ENCODE peak calls at places on chromosome 1, in four cellular contexts. H is IMR-90; K is ELF-1; Q is stimulated activated CD8-positive, alpha-beta memory T cell treated with anti-CD3 and anti-CD28 coated beads, Interleukin-12 subunit alpha, Interleukin-12 subunit beta, amount 100 ng/mL, for 1 hour. N is an unnamed sample.

GRCh38 chr1:50268049-50268448 is 155.2 kb downstream of the DMRTA2 start:
- DNase-seq in K (peak), H (no peak), Q (no peak), N (no peak)

GRCh38 chr1:230895452-230895851 is 27.1 kb upstream of the C1orf198 start:
- DNase-seq in H (no peak), Q (no peak), K (no peak), N (no peak)

GRCh38 chr1:68358439-68358838 is 91.3 kb downstream of the RPE65 start:
- DNase-seq in K (no peak), Q (no peak), H (peak), N (no peak)

GRCh38 chr1:175870217-175870616 is 126.8 kb upstream of the TNR start:
- DNase-seq in K (no peak), H (no peak), Q (no peak), N (no peak)

GRCh38 chr1:31717341-31717740 is 13.5 kb upstream of the COL16A1 start:
- DNase-seq in K (no peak), Q (no peak), H (peak), N (no peak)

GRCh38 chr1:87151500-87152421 is 176.9 kb upstream of the LMO4 start:
- DNase-seq in Q (no peak), H (peak), K (peak), N (peak)

GRCh38 chr1:154325583-154326545 is 539 bp downstream of the ATP8B2 start:
- DNase-seq in K (peak), H (peak), Q (no peak), N (peak)

GRCh38 chr1:197915217-197915616 is 2.0 kb upstream of the LHX9 start:
- DNase-seq in Q (no peak), H (no peak), K (peak), N (no peak)

GRCh38 chr1:229148041-229148671 is 122.8 kb upstream of the RAB4A start:
- DNase-seq in Q (no peak), K (peak), H (no peak), N (no peak)

GRCh38 chr1:226185153-226186036 is 1.1 kb downstream of the ACBD3 start:
- DNase-seq in Q (no peak), K (no peak), H (peak), N (no peak)

GRCh38 chr1:24966724-24967346 is 36.8 kb upstream of the RUNX3 start:
- DNase-seq in K (no peak), Q (peak), H (peak), N (peak)

GRCh38 chr1:29653034-29653810 is 416.9 kb downstream of the PTPRU start:
- DNase-seq in H (no peak), Q (no peak), K (no peak), N (no peak)

GRCh38 chr1:156706647-156707008 is 1.2 kb upstream of the CRABP2 start:
- DNase-seq in K (peak), H (no peak), Q (no peak), N (no peak)

GRCh38 chr1:63817152-63817667 is 43.4 kb downstream of the ROR1 start:
- DNase-seq in H (peak), K (no peak), Q (no peak), N (no peak)

GRCh38 chr1:26132128-26132824 is 20.7 kb downstream of the PDIK1L start:
- DNase-seq in K (no peak), Q (no peak), H (no peak), N (no peak)

GRCh38 chr1:1041092-1041503 is 21.2 kb downstream of the AGRN start:
- DNase-seq in K (peak), H (no peak), Q (no peak), N (no peak)

GRCh38 chr1:181949500-181949899 is 112.0 kb downstream of the ZNF648 start:
- DNase-seq in Q (no peak), K (no peak), H (no peak), N (no peak)

GRCh38 chr1:207317561-207317960 is 3.9 kb upstream of the CD55 start:
- DNase-seq in K (no peak), H (no peak), Q (no peak), N (no peak)

GRCh38 chr1:23040509-23040908 is 21.2 kb downstream of the KDM1A start:
- DNase-seq in K (no peak), Q (no peak), H (no peak), N (no peak)

GRCh38 chr1:9321986-9322715 is 29.5 kb downstream of the SPSB1 start:
- DNase-seq in Q (no peak), H (no peak), K (no peak), N (no peak)

GRCh38 chr1:56137829-56138505 is 441.4 kb downstream of the PLPP3 start:
- DNase-seq in K (no peak), Q (no peak), H (peak), N (no peak)

GRCh38 chr1:54052470-54052933 is 502 bp downstream of the TMEM59 start:
- DNase-seq in K (peak), H (peak), Q (no peak), N (peak)

GRCh38 chr1:20119351-20119750 is at the start of gene PLA2G2D:
- DNase-seq in Q (no peak), H (no peak), K (no peak), N (no peak)

GRCh38 chr1:112689196-112689841 is 14.9 kb downstream of the MOV10 start:
- DNase-seq in H (no peak), Q (no peak), K (no peak), N (no peak)

GRCh38 chr1:205543351-205544305 is 39.2 kb downstream of the CDK18 start:
- DNase-seq in H (peak), K (peak), Q (no peak), N (no peak)

GRCh38 chr1:213982814-213983588 is 4.8 kb upstream of the PROX1 start:
- DNase-seq in K (peak), H (no peak), Q (no peak), N (no peak)

GRCh38 chr1:164961714-164962113 is 394.8 kb downstream of the LMX1A start:
- DNase-seq in Q (no peak), K (no peak), H (no peak), N (no peak)

GRCh38 chr1:156476501-156477298 is 23.9 kb downstream of the MEF2D start:
- DNase-seq in Q (no peak), K (peak), H (peak), N (no peak)

GRCh38 chr1:3037281-3038040 is 16.2 kb downstream of the ACTRT2 start:
- DNase-seq in Q (no peak), H (no peak), K (no peak), N (no peak)

GRCh38 chr1:210663730-210664573 is 335.2 kb downstream of the HHAT start:
- DNase-seq in K (peak), H (no peak), Q (no peak), N (no peak)

GRCh38 chr1:214670098-214670497 is 67.1 kb downstream of the CENPF start:
- DNase-seq in K (no peak), H (peak), Q (no peak), N (no peak)

GRCh38 chr1:3167255-3167654 is 98.3 kb downstream of the PRDM16 start:
- DNase-seq in H (no peak), K (no peak), Q (no peak), N (no peak)

GRCh38 chr1:117686907-117687306 is 81.1 kb downstream of the TENT5C start:
- DNase-seq in K (no peak), H (peak), Q (no peak), N (no peak)

GRCh38 chr1:17475729-17476128 is 36.3 kb upstream of the RCC2 start:
- DNase-seq in K (peak), Q (no peak), H (peak), N (no peak)

GRCh38 chr1:55472784-55473183 is 257.6 kb upstream of the USP24 start:
- DNase-seq in K (no peak), Q (no peak), H (peak), N (no peak)

GRCh38 chr1:158180741-158181576 is at the start of gene CD1D:
- DNase-seq in K (peak), Q (no peak), H (no peak), N (peak)

GRCh38 chr1:44261475-44261853 is 48.2 kb downstream of the DMAP1 start:
- DNase-seq in H (no peak), Q (no peak), K (no peak), N (no peak)

GRCh38 chr1:12386130-12386529 is 156.3 kb downstream of the VPS13D start:
- DNase-seq in Q (no peak), H (no peak), K (no peak), N (no peak)

GRCh38 chr1:53556657-53557227 is 97.5 kb downstream of the DMRTB1 start:
- DNase-seq in K (no peak), H (no peak), Q (no peak), N (no peak)